ENCODE peak calls at places on chromosomes 6 and 20, in eight cellular contexts. One of them, this sample, is unnamed.

GRCh38 chr20:52031206-52031573 is 160.4 kb downstream of the ZFP64 start:
- DNase-seq in CD8-positive, alpha-beta T cell: no peak
- DNase-seq in SK-N-MC: no peak
- DNase-seq in prostate gland: no peak
- DNase-seq in sigmoid colon: no peak
- DNase-seq in MM.1S: no peak
- DNase-seq in upper lobe of right lung: no peak
- DNase-seq in H9: no peak
- DNase-seq in this sample: no peak

GRCh38 chr6:45933855-45934254 is 81.8 kb downstream of the CLIC5 start:
- DNase-seq in sigmoid colon: no peak
- DNase-seq in prostate gland: no peak
- DNase-seq in H9: no peak
- DNase-seq in CD8-positive, alpha-beta T cell: no peak
- DNase-seq in upper lobe of right lung: no peak
- DNase-seq in MM.1S: no peak
- DNase-seq in SK-N-MC: no peak
- DNase-seq in this sample: no peak

GRCh38 chr6:66435321-66435720 is 728.3 kb upstream of the EYS start:
- DNase-seq in CD8-positive, alpha-beta T cell: no peak
- DNase-seq in upper lobe of right lung: no peak
- DNase-seq in prostate gland: no peak
- DNase-seq in sigmoid colon: no peak
- DNase-seq in MM.1S: no peak
- DNase-seq in SK-N-MC: no peak
- DNase-seq in H9: no peak
- DNase-seq in this sample: no peak

GRCh38 chr20:44702776-44703175 is 12.4 kb upstream of the CCN5 start:
- DNase-seq in H9: no peak
- DNase-seq in sigmoid colon: peak; percentile 94
- DNase-seq in CD8-positive, alpha-beta T cell: no peak
- DNase-seq in MM.1S: no peak
- DNase-seq in upper lobe of right lung: peak; percentile 80
- DNase-seq in SK-N-MC: no peak
- DNase-seq in prostate gland: no peak
- DNase-seq in this sample: no peak

GRCh38 chr6:36875250-36875633 is 639 bp upstream of the PPIL1 start:
- DNase-seq in SK-N-MC: no peak
- DNase-seq in CD8-positive, alpha-beta T cell: no peak
- DNase-seq in upper lobe of right lung: no peak
- DNase-seq in H9: no peak
- DNase-seq in sigmoid colon: no peak
- DNase-seq in MM.1S: no peak
- DNase-seq in prostate gland: no peak
- DNase-seq in this sample: no peak

GRCh38 chr20:63149531-63150207 is 66.3 kb downstream of the YTHDF1 start:
- DNase-seq in prostate gland: no peak
- DNase-seq in sigmoid colon: no peak
- DNase-seq in H9: no peak
- DNase-seq in MM.1S: no peak
- DNase-seq in SK-N-MC: no peak
- DNase-seq in upper lobe of right lung: no peak
- DNase-seq in CD8-positive, alpha-beta T cell: no peak
- DNase-seq in this sample: no peak

GRCh38 chr6:157607317-157608109 is 215.5 kb upstream of the SNX9 start:
- DNase-seq in upper lobe of right lung: no peak
- DNase-seq in prostate gland: no peak
- DNase-seq in H9: peak; percentile 71
- DNase-seq in MM.1S: no peak
- DNase-seq in sigmoid colon: no peak
- DNase-seq in SK-N-MC: no peak
- DNase-seq in CD8-positive, alpha-beta T cell: no peak
- DNase-seq in this sample: no peak

GRCh38 chr20:6920991-6921613 is 153.6 kb downstream of the BMP2 start:
- DNase-seq in H9: no peak
- DNase-seq in sigmoid colon: no peak
- DNase-seq in SK-N-MC: no peak
- DNase-seq in upper lobe of right lung: no peak
- DNase-seq in prostate gland: no peak
- DNase-seq in CD8-positive, alpha-beta T cell: no peak
- DNase-seq in MM.1S: no peak
- DNase-seq in this sample: no peak

GRCh38 chr6:4637691-4638433 is 138.3 kb upstream of the CDYL start:
- DNase-seq in sigmoid colon: no peak
- DNase-seq in H9: no peak
- DNase-seq in prostate gland: no peak
- DNase-seq in SK-N-MC: no peak
- DNase-seq in MM.1S: no peak
- DNase-seq in upper lobe of right lung: no peak
- DNase-seq in CD8-positive, alpha-beta T cell: no peak
- DNase-seq in this sample: no peak

GRCh38 chr6:13147396-13148181 is 180.7 kb downstream of the TBC1D7 start:
- DNase-seq in upper lobe of right lung: no peak
- DNase-seq in MM.1S: no peak
- DNase-seq in CD8-positive, alpha-beta T cell: no peak
- DNase-seq in H9: no peak
- DNase-seq in sigmoid colon: no peak
- DNase-seq in prostate gland: no peak
- DNase-seq in SK-N-MC: no peak
- DNase-seq in this sample: no peak

DNA sequence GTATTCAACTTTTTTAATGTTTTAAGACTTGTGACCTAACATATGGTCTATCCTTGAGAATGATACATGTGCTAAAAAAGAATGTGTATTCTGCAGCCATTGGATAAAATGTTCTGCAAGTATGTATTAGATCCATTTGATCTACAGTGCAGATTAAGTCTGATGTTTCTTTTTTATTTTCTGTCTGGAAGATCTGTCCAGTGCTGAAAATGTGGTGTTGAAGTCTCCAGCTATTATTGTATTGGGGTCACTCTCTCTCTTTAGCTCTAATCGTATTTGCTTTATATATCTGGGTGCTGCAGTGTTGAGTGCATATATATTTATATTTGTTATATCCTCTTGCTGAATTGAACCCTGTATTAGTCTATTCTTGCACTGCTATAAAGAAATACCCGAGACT is 44.2 kb upstream of the TRIM39 start:
- DNase-seq in SK-N-MC: no peak
- DNase-seq in sigmoid colon: no peak
- DNase-seq in MM.1S: no peak
- DNase-seq in CD8-positive, alpha-beta T cell: no peak
- DNase-seq in upper lobe of right lung: no peak
- DNase-seq in prostate gland: no peak
- DNase-seq in H9: no peak
- DNase-seq in this sample: no peak
- H3K9me3 ChIP-seq in SK-N-MC: peaks cover 3% of the 10 kb centered on the region
- H3K9me3 ChIP-seq in sigmoid colon: peaks cover 50% of the 10 kb centered on the region
- H3K9me3 ChIP-seq in MM.1S: no peaks in the 10 kb centered on the region
- H3K9me3 ChIP-seq in CD8-positive, alpha-beta T cell: peaks cover 21% of the 10 kb centered on the region
- H3K9me3 ChIP-seq in upper lobe of right lung: peaks cover 53% of the 10 kb centered on the region
- H3K9me3 ChIP-seq in prostate gland: no peaks in the 10 kb centered on the region
- H3K9me3 ChIP-seq in H9: peaks cover 37% of the 10 kb centered on the region
- H3K9me3 ChIP-seq in this sample: peaks cover 41% of the 10 kb centered on the region

GRCh38 chr6:159541296-159541695 is 151.7 kb downstream of the SOD2 start:
- DNase-seq in SK-N-MC: no peak
- DNase-seq in sigmoid colon: no peak
- DNase-seq in MM.1S: no peak
- DNase-seq in CD8-positive, alpha-beta T cell: no peak
- DNase-seq in upper lobe of right lung: no peak
- DNase-seq in prostate gland: no peak
- DNase-seq in H9: no peak
- DNase-seq in this sample: no peak
- H3K9me3 ChIP-seq in SK-N-MC: no peaks in the 10 kb centered on the region
- H3K9me3 ChIP-seq in sigmoid colon: no peaks in the 10 kb centered on the region
- H3K9me3 ChIP-seq in MM.1S: no peaks in the 10 kb centered on the region
- H3K9me3 ChIP-seq in CD8-positive, alpha-beta T cell: no peaks in the 10 kb centered on the region
- H3K9me3 ChIP-seq in upper lobe of right lung: no peaks in the 10 kb centered on the region
- H3K9me3 ChIP-seq in prostate gland: no peaks in the 10 kb centered on the region
- H3K9me3 ChIP-seq in H9: no peaks in the 10 kb centered on the region
- H3K9me3 ChIP-seq in this sample: no peaks in the 10 kb centered on the region

DNA sequence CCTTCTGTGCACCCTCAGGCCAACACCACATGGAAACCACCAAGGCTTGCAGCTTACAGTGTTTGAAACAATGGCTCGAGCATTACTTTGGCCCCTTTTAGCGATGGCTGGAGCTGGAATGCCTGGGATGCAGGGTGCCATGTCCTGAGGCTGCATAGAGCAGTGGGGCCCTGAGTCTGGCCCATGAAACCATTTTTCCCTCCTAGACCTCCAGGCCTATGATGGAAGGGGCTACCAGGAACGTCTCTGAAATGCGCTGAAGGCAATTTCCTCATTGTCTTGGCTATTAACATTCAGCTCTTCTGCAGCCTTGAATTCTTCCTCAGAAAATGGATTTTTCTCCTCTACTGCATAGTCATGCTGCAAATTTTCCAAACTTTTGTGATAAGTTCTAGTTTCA is 29.9 kb upstream of the SERINC1 start:
- DNase-seq in MM.1S: no peak
- DNase-seq in H9: no peak
- DNase-seq in prostate gland: no peak
- DNase-seq in upper lobe of right lung: no peak
- DNase-seq in CD8-positive, alpha-beta T cell: no peak
- DNase-seq in sigmoid colon: no peak
- DNase-seq in SK-N-MC: no peak
- DNase-seq in this sample: no peak
- H3K9me3 ChIP-seq in MM.1S: no peaks in the 10 kb centered on the region
- H3K9me3 ChIP-seq in H9: peaks cover 42% of the 10 kb centered on the region
- H3K9me3 ChIP-seq in prostate gland: no peaks in the 10 kb centered on the region
- H3K9me3 ChIP-seq in upper lobe of right lung: peaks cover 18% of the 10 kb centered on the region
- H3K9me3 ChIP-seq in CD8-positive, alpha-beta T cell: peaks cover 4% of the 10 kb centered on the region
- H3K9me3 ChIP-seq in sigmoid colon: peaks cover 16% of the 10 kb centered on the region
- H3K9me3 ChIP-seq in SK-N-MC: peaks cover 3% of the 10 kb centered on the region
- H3K9me3 ChIP-seq in this sample: peaks cover 4% of the 10 kb centered on the region

GRCh38 chr6:22313796-22314195 is 17.0 kb upstream of the PRL start:
- DNase-seq in sigmoid colon: no peak
- DNase-seq in MM.1S: peak; percentile 51
- DNase-seq in CD8-positive, alpha-beta T cell: no peak
- DNase-seq in prostate gland: no peak
- DNase-seq in H9: no peak
- DNase-seq in upper lobe of right lung: no peak
- DNase-seq in SK-N-MC: no peak
- DNase-seq in this sample: no peak
- H3K9me3 ChIP-seq in sigmoid colon: peaks cover 3% of the 10 kb centered on the region
- H3K9me3 ChIP-seq in MM.1S: no peaks in the 10 kb centered on the region
- H3K9me3 ChIP-seq in CD8-positive, alpha-beta T cell: no peaks in the 10 kb centered on the region
- H3K9me3 ChIP-seq in prostate gland: no peaks in the 10 kb centered on the region
- H3K9me3 ChIP-seq in H9: peaks cover 5% of the 10 kb centered on the region
- H3K9me3 ChIP-seq in upper lobe of right lung: peaks cover 7% of the 10 kb centered on the region
- H3K9me3 ChIP-seq in SK-N-MC: peaks cover 9% of the 10 kb centered on the region
- H3K9me3 ChIP-seq in this sample: no peaks in the 10 kb centered on the region

GRCh38 chr20:59721386-59721785 is 117.0 kb downstream of the PHACTR3 start:
- DNase-seq in SK-N-MC: no peak
- DNase-seq in H9: no peak
- DNase-seq in prostate gland: no peak
- DNase-seq in CD8-positive, alpha-beta T cell: no peak
- DNase-seq in MM.1S: no peak
- DNase-seq in sigmoid colon: no peak
- DNase-seq in upper lobe of right lung: no peak
- DNase-seq in this sample: no peak
- H3K9me3 ChIP-seq in SK-N-MC: no peaks in the 10 kb centered on the region
- H3K9me3 ChIP-seq in H9: peaks cover 5% of the 10 kb centered on the region
- H3K9me3 ChIP-seq in prostate gland: no peaks in the 10 kb centered on the region
- H3K9me3 ChIP-seq in CD8-positive, alpha-beta T cell: no peaks in the 10 kb centered on the region
- H3K9me3 ChIP-seq in MM.1S: no peaks in the 10 kb centered on the region
- H3K9me3 ChIP-seq in sigmoid colon: no peaks in the 10 kb centered on the region
- H3K9me3 ChIP-seq in upper lobe of right lung: no peaks in the 10 kb centered on the region
- H3K9me3 ChIP-seq in this sample: no peaks in the 10 kb centered on the region

GRCh38 chr20:55533601-55534000 is 471.7 kb downstream of the CBLN4 start:
- DNase-seq in prostate gland: no peak
- DNase-seq in MM.1S: no peak
- DNase-seq in H9: no peak
- DNase-seq in CD8-positive, alpha-beta T cell: no peak
- DNase-seq in SK-N-MC: no peak
- DNase-seq in sigmoid colon: no peak
- DNase-seq in upper lobe of right lung: no peak
- DNase-seq in this sample: no peak
- H3K9me3 ChIP-seq in prostate gland: no peaks in the 10 kb centered on the region
- H3K9me3 ChIP-seq in MM.1S: no peaks in the 10 kb centered on the region
- H3K9me3 ChIP-seq in H9: no peaks in the 10 kb centered on the region
- H3K9me3 ChIP-seq in CD8-positive, alpha-beta T cell: no peaks in the 10 kb centered on the region
- H3K9me3 ChIP-seq in SK-N-MC: no peaks in the 10 kb centered on the region
- H3K9me3 ChIP-seq in sigmoid colon: no peaks in the 10 kb centered on the region
- H3K9me3 ChIP-seq in upper lobe of right lung: no peaks in the 10 kb centered on the region
- H3K9me3 ChIP-seq in this sample: no peaks in the 10 kb centered on the region

This sample was measured in CD4-positive, alpha-beta memory T cell.